ENCODE peak calls at places on chromosome 10, in nine cellular contexts. V, L, Q, F, C, Z, Y, D and P are unnamed samples. For H3K27me3, the result is how much of the 10 kb centered on the place peaks cover.

GRCh38 chr10:86373251-86373650 is 6.7 kb upstream of the GRID1 start:
- DNase-seq in D (no peak), Y (no peak), C (no peak), F (no peak), Z (no peak), L (no peak), Q (no peak), V (no peak), P (no peak)

GRCh38 chr10:124612611-124613498 is 131.3 kb downstream of the FAM53B start:
- DNase-seq in Y (peak), L (peak), Z (peak), C (peak), F (no peak), D (peak), V (peak), Q (peak), P (no peak)

GRCh38 chr10:80504158-80504811 is 33.4 kb upstream of the SH2D4B start:
- DNase-seq in Q (no peak), Y (no peak), C (peak), F (no peak), Z (no peak), L (peak), V (peak), D (no peak), P (no peak)

GRCh38 chr10:31808258-31809218 is 120.1 kb downstream of the ARHGAP12 start:
- DNase-seq in F (no peak), D (peak), Z (peak), Y (peak), V (no peak), L (peak), Q (no peak), C (peak), P (peak)

GRCh38 chr10:13725594-13725993 is 138.8 kb downstream of the PRPF18 start:
- DNase-seq in V (no peak), C (no peak), F (no peak), D (no peak), Q (no peak), L (no peak), Z (no peak), Y (no peak), P (no peak)

GRCh38 chr10:91313-91712 is 42.2 kb upstream of the TUBB8 start:
- DNase-seq in Z (no peak), D (no peak), C (no peak), L (no peak), F (no peak), Y (no peak), V (no peak), Q (no peak), P (no peak)

GRCh38 chr10:62335326-62335725 is 38.8 kb upstream of the ZNF365 start:
- DNase-seq in L (no peak), V (no peak), Z (no peak), D (no peak), F (no peak), Y (no peak), Q (no peak), C (no peak), P (no peak)

GRCh38 chr10:59817806-59818205 is 64.6 kb upstream of the MRLN start:
- DNase-seq in Z (peak), C (no peak), D (peak), L (no peak), V (no peak), F (no peak), Y (no peak), Q (no peak), P (no peak)

GRCh38 chr10:48655426-48656240 is 29.0 kb upstream of the WDFY4 start:
- DNase-seq in C (peak), Z (peak), Y (peak), L (peak), Q (no peak), F (peak), D (peak), V (no peak), P (no peak)

GRCh38 chr10:78139336-78139735 is 105.7 kb downstream of the RPS24 start:
- DNase-seq in Y (no peak), L (peak), F (no peak), D (no peak), Q (no peak), C (no peak), V (peak), Z (no peak), P (no peak)

GRCh38 chr10:42645103-42645502 is 6.7 kb upstream of the ZNF33B start:
- DNase-seq in Q (no peak), Y (no peak), C (peak), D (no peak), F (no peak), Z (no peak), V (no peak), L (no peak), P (no peak)

GRCh38 chr10:31912289-31912688 is 16.3 kb downstream of the ARHGAP12 start:
- DNase-seq in L (no peak), Q (no peak), Y (no peak), V (no peak), C (no peak), D (no peak), F (no peak), Z (no peak), P (no peak)

GRCh38 chr10:121281576-121281975 is 316.7 kb downstream of the FGFR2 start:
- DNase-seq in F (no peak), C (no peak), Y (no peak), D (no peak), V (no peak), Q (no peak), Z (no peak), L (no peak), P (no peak)

GRCh38 chr10:67156239-67156638 is 230.4 kb downstream of the LRRTM3 start:
- DNase-seq in F (no peak), V (no peak), D (no peak), C (no peak), Z (no peak), Q (no peak), Y (no peak), L (no peak), P (no peak)

GRCh38 chr10:101826852-101827434 is 8.7 kb upstream of the OGA start:
- DNase-seq in Z (no peak), C (peak), V (no peak), Q (no peak), D (no peak), F (no peak), L (no peak), Y (no peak), P (no peak)

GRCh38 chr10:13987472-13987871 is 343.3 kb downstream of the FRMD4A start:
- DNase-seq in F (no peak), C (no peak), Z (no peak), L (no peak), Q (no peak), V (no peak), Y (no peak), D (peak), P (no peak)

GRCh38 chr10:117886766-117887165 is 160.0 kb downstream of the RAB11FIP2 start:
- DNase-seq in L (no peak), Z (no peak), C (no peak), Y (no peak), Q (no peak), F (no peak), D (no peak), V (no peak), P (no peak)

GRCh38 chr10:117884592-117884991 is 162.1 kb downstream of the RAB11FIP2 start:
- DNase-seq in Q (no peak), V (no peak), L (no peak), Z (no peak), C (no peak), D (no peak), F (no peak), Y (no peak), P (no peak)

GRCh38 chr10:117885206-117885605 is 161.5 kb downstream of the RAB11FIP2 start:
- DNase-seq in D (no peak), L (no peak), F (no peak), C (no peak), Q (no peak), Y (no peak), Z (no peak), V (no peak), P (no peak)

GRCh38 chr10:117878626-117879025 is 168.1 kb downstream of the RAB11FIP2 start:
- DNase-seq in F (no peak), D (no peak), Z (no peak), L (no peak), Y (no peak), C (no peak), Q (no peak), V (no peak), P (no peak)

DNA sequence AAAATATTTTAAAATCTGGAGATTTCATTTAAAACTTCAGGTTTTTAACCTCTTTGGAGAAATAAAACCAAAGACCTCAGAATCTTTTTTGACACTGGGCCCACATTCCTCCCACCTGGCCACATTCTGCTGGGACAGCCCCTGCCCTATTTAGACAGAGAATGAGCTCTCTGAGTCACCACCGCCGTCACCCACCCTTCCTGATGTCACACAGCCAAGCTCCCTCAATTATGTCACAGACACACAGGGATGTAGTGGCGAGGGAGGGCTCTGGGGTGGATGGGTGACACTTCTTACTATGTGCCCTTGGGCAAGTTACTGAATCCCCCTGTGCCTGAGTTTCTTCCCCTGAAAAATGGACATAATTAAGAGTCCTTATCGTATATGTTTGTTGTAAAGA is 162.7 kb downstream of the RAB11FIP2 start:
- DNase-seq in Z (no peak), C (no peak), V (no peak), F (no peak), D (no peak), Y (no peak), L (no peak), Q (no peak), P (no peak)
- H3K27me3 ChIP-seq in Z (under half), C (under half), V (under half), F (under half), D (under half), Y (under half), L (under half), Q (under half), P (under half)

DNA sequence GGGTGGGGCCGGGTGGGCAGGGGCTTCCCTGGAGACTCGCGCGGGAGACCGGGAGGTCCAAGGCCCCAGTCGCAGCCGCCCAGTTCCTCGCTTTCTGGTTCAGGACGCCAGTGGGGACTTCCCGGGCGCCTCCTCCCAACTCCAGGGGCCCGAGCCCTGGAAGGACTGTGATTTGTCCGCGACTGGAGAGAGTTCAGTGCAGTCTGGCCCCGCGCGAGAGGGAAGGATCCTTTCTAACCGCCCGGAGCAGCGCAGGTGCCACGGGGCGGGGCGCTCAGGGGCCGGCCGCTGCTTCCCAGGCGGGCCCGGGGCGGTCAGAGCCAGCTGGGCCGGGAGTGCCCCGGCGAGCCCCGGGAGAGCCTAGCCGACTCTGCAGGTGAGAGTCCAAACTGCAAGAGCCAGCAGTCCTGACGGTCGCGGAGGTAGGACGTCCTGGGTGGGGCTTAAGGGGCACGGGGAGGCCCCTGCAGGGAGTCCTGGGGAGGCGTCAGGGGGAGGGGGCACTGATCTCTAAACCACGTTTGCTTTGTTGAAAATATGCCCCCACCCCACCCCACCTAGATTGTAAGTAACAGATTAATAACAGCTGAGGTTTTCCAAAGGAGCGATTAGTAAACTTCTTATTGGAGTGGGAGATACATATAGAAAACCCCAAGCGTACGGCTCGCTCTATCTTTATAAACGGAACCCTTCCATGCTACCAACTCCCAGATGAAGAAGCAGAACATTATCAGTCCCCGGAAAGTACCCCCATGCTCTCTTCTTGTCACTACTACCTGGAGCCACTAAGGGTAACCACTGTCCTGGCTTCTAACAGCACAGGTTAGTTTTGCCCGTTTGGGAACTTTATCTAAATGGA is 8.2 kb downstream of the NKX2-3 start:
- DNase-seq in V (peak), D (no peak), Z (no peak), C (no peak), Y (no peak), L (peak), Q (no peak), F (no peak), P (no peak)
- H3K27me3 ChIP-seq in V (half or more), D (half or more), Z (under half), C (under half), Y (under half), L (half or more), Q (under half), F (half or more), P (under half)

GRCh38 chr10:22321156-22321711 is 335 bp downstream of the BMI1 start:
- DNase-seq in C (no peak), Z (peak), Q (peak), Y (peak), L (peak), V (peak), F (no peak), D (peak), P (peak)

GRCh38 chr10:22322663-22323160 is 1.8 kb downstream of the BMI1 start:
- DNase-seq in F (no peak), L (no peak), Y (no peak), D (no peak), Q (no peak), Z (no peak), C (no peak), V (no peak), P (no peak)

GRCh38 chr10:22320591-22321155 is at the start of gene BMI1:
- DNase-seq in Z (peak), Y (peak), D (peak), L (peak), Q (peak), C (peak), V (peak), F (peak), P (no peak)

GRCh38 chr10:22323538-22324305 is 2.8 kb downstream of the BMI1 start:
- DNase-seq in Z (no peak), C (no peak), F (no peak), V (no peak), Q (no peak), Y (no peak), L (no peak), D (no peak), P (no peak)

GRCh38 chr10:22321831-22322662 is 1.1 kb downstream of the BMI1 start:
- DNase-seq in D (no peak), C (peak), F (no peak), Q (peak), Z (peak), Y (no peak), L (peak), V (peak), P (no peak)
- H3K27me3 ChIP-seq in D (under half), C (under half), F (under half), Q (under half), Z (under half), Y (under half), L (under half), V (half or more), P (under half)

GRCh38 chr10:117170244-117170643 is 27.0 kb upstream of the KCNK18 start:
- DNase-seq in Q (no peak), V (peak), F (no peak), Y (no peak), L (no peak), C (no peak), D (no peak), Z (no peak), P (no peak)
- H3K27me3 ChIP-seq in Q (half or more), V (half or more), F (under half), Y (under half), L (half or more), C (under half), D (half or more), Z (under half), P (under half)

DNA sequence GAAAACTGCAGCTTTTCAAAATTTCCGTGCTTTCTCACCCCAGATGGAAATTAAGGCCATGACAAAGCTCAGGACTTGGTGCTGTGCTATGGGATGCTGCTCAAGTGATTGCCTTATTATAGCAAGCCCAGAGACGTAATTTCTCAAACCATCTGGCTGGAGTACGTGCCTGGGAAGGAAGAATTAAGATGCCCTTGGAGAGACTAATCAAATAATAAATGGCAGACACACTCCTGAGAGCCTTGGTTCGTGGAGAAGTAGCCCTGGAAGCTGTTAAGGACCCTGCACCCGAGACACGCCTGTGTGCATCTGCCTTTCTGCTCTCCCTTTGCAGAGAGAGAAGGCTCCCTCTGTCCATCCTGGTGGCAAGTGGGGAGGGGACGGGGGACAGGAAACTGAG is 38.4 kb upstream of the PRLHR start:
- DNase-seq in C (no peak), Y (no peak), Z (no peak), V (no peak), L (no peak), F (no peak), D (no peak), Q (no peak), P (no peak)
- H3K27me3 ChIP-seq in C (under half), Y (under half), Z (under half), V (under half), L (under half), F (under half), D (under half), Q (under half), P (under half)

DNA sequence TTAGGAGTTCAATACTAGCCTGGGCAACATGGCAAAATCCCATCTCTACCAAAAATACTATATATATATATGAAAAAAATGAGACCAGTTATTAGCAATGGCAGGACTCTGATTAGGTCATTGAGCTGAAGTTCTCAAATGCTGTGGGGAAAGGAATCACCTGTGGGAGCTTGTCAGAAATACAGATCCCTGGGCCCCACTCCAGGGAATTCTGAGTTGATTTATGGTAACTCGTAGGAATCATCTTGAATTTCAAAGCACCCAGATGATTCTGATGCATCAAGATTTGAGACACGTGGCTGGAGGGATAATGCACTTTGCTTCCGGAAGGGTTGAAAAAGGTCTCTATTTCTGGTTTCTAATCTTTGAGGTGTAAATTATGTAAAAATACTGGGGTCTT is 1.0 kb upstream of the ANKRD1 start:
- DNase-seq in Y (no peak), L (no peak), F (no peak), C (no peak), Q (no peak), V (no peak), Z (no peak), D (no peak), P (no peak)
- H3K27me3 ChIP-seq in Y (under half), L (under half), F (under half), C (under half), Q (under half), V (half or more), Z (under half), D (under half), P (under half)

GRCh38 chr10:61138728-61139127 is 194.7 kb upstream of the RHOBTB1 start:
- DNase-seq in F (no peak), Y (no peak), D (no peak), L (no peak), C (no peak), Q (no peak), Z (no peak), V (no peak), P (no peak)

GRCh38 chr10:61136151-61136550 is 192.2 kb upstream of the RHOBTB1 start:
- DNase-seq in D (peak), Q (no peak), C (no peak), F (no peak), V (no peak), Z (no peak), Y (no peak), L (no peak), P (no peak)

GRCh38 chr10:61139230-61139928 is 195.4 kb upstream of the RHOBTB1 start:
- DNase-seq in D (no peak), F (no peak), L (no peak), Z (no peak), C (no peak), V (no peak), Y (no peak), Q (no peak), P (no peak)

GRCh38 chr10:61130366-61130765 is 186.4 kb upstream of the RHOBTB1 start:
- DNase-seq in Y (no peak), Q (no peak), D (peak), V (no peak), L (no peak), C (no peak), Z (no peak), F (no peak), P (no peak)

DNA sequence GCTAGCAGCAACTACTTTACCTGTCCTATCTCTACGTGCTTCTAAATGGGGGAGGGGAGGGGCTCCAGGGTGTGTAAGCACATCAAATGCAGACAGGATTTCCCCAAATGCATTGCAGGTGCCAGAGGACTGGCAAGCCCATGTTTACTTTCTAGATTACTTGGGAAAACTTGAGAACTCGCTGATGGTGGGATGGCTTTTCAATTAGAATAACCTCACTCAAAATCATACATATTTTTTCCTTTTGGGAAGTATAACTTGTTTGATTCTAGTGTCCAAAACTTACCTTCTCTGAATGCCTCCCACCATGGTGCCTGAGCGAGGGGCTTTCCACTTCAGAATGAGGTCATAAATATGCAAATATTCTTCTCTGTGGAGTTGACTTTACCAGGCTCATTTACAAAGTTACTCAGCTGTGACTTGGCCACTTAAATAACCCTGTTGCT is 191.3 kb upstream of the RHOBTB1 start:
- DNase-seq in V (no peak), L (no peak), Z (no peak), D (no peak), F (no peak), Q (no peak), Y (no peak), C (no peak), P (no peak)
- H3K27me3 ChIP-seq in V (under half), L (under half), Z (under half), D (under half), F (under half), Q (under half), Y (under half), C (under half), P (under half)

DNA sequence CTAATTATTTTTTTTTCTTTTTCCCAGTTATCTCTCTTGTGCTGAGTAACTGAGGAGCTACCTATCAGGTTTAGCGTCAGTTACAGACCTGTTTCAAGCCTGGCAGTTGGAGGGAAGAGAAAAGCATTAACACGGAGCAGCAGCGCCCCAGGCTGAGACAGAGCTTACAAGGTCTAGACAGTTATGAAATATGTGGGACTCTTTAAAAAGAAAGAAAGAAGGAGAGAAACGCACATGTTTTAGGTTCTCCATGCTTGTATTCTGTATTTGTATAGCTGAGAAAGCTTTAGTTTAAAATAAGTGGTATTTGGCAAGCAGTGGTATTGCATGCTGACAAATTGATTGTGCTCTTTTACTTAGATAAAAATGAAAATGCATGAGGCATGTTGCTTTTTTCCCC is 157.6 kb downstream of the GRK5 start:
- DNase-seq in D (no peak), V (no peak), C (no peak), F (no peak), Q (no peak), Z (no peak), Y (no peak), L (peak), P (no peak)
- H3K27me3 ChIP-seq in D (under half), V (under half), C (under half), F (under half), Q (under half), Z (under half), Y (under half), L (under half), P (under half)